ENCODE peak calls at places on chromosome 15, in five cellular contexts. C is T-helper 17 cell, N is dorsolateral prefrontal cortex, K is Peyer's patch, D is fibroblast of lung. M is an unnamed sample.

GRCh38 chr15:94008101-94009080 is 223.0 kb upstream of the MCTP2 start:
- DNase-seq in C (no peak), N (no peak), K (no peak), D (peak), M (no peak)

GRCh38 chr15:90049666-90050604 is 48.8 kb downstream of the ZNF710 start:
- DNase-seq in C (no peak), N (peak), K (no peak), D (no peak), M (no peak)

GRCh38 chr15:96321422-96322391 is 8.8 kb upstream of the NR2F2 start:
- DNase-seq in C (no peak), N (no peak), K (no peak), D (peak), M (no peak)

GRCh38 chr15:82873000-82873680 is 63.7 kb downstream of the WHAMM start:
- DNase-seq in C (no peak), N (no peak), K (no peak), D (no peak), M (no peak)

GRCh38 chr15:86121568-86121967 is 41.9 kb downstream of the AGBL1 start:
- DNase-seq in C (no peak), N (no peak), K (no peak), D (no peak), M (no peak)

GRCh38 chr15:40470423-40471104 is at the start of gene CHST14:
- DNase-seq in C (peak), N (no peak), K (peak), D (peak), M (peak)

GRCh38 chr15:40958723-40959122 is 5.5 kb downstream of the CHAC1 start:
- DNase-seq in C (no peak), N (no peak), K (peak), D (no peak), M (no peak)

GRCh38 chr15:43268111-43269105 is 1.7 kb upstream of the TGM5 start:
- DNase-seq in C (no peak), N (no peak), K (no peak), D (no peak), M (no peak)

GRCh38 chr15:37819191-37819590 is 115.2 kb upstream of the TMCO5A start:
- DNase-seq in C (no peak), N (no peak), K (no peak), D (peak), M (no peak)

GRCh38 chr15:50238263-50238662 is 27.3 kb downstream of the HDC start:
- DNase-seq in C (no peak), N (no peak), K (no peak), D (no peak), M (no peak)

GRCh38 chr15:92097473-92098178 is 244.1 kb downstream of the SLCO3A1 start:
- DNase-seq in C (peak), N (no peak), K (peak), D (peak), M (peak)

GRCh38 chr15:35289029-35289617 is 204.0 kb upstream of the NANOGP8 start:
- DNase-seq in C (no peak), N (no peak), K (no peak), D (peak), M (no peak)

GRCh38 chr15:83295417-83295816 is 11.0 kb upstream of the BNC1 start:
- DNase-seq in C (no peak), N (no peak), K (no peak), D (peak), M (no peak)

GRCh38 chr15:56936929-56937328 is 18.5 kb downstream of the TCF12 start:
- DNase-seq in C (no peak), N (no peak), K (no peak), D (no peak), M (no peak)

GRCh38 chr15:37289109-37289765 is 188.9 kb upstream of the MEIS2 start:
- DNase-seq in C (no peak), N (no peak), K (no peak), D (no peak), M (no peak)

GRCh38 chr15:85625856-85626255 is 168.9 kb downstream of the KLHL25 start:
- DNase-seq in C (no peak), N (no peak), K (no peak), D (peak), M (no peak)

GRCh38 chr15:98431171-98431570 is 217.2 kb upstream of the IGF1R start:
- DNase-seq in C (no peak), N (no peak), K (no peak), D (no peak), M (no peak)

GRCh38 chr15:85154061-85154460 is 172.4 kb downstream of the PDE8A start:
- DNase-seq in C (no peak), N (no peak), K (no peak), D (no peak), M (no peak)

GRCh38 chr15:87973456-87974215 is 282.9 kb downstream of the NTRK3 start:
- DNase-seq in C (no peak), N (no peak), K (no peak), D (peak), M (no peak)

GRCh38 chr15:37100109-37100873 is at the start of gene MEIS2:
- DNase-seq in C (no peak), N (peak), K (peak), D (peak), M (no peak)

GRCh38 chr15:60062826-60063225 is 58.7 kb downstream of the FOXB1 start:
- DNase-seq in C (no peak), N (no peak), K (no peak), D (peak), M (no peak)

GRCh38 chr15:83066034-83066760 is 855 bp downstream of the BTBD1 start:
- DNase-seq in C (no peak), N (no peak), K (no peak), D (no peak), M (no peak)

GRCh38 chr15:62390793-62391543 is 225.9 kb upstream of the C2CD4B start:
- DNase-seq in C (no peak), N (peak), K (peak), D (peak), M (no peak)